ENCODE peak calls at places on chromosomes 6 and 20, in five cellular contexts. L is H1; X is colonic mucosa; S is bronchial epithelial cell; A is CD8-positive, alpha-beta T cell. R is an unnamed sample.

GRCh38 chr6:36904096-36904495 is 18.3 kb downstream of the C6orf89 start:
- DNase-seq in S (no peak), L (no peak), X (no peak), A (no peak), R (no peak)

GRCh38 chr20:40506567-40506966 is 182.5 kb downstream of the MAFB start:
- DNase-seq in X (peak), S (peak), A (no peak), L (no peak), R (peak)

GRCh38 chr6:44227138-44227770 is 3.9 kb downstream of the SLC29A1 start:
- DNase-seq in L (no peak), S (no peak), A (no peak), X (no peak), R (no peak)

GRCh38 chr6:24574809-24575208 is 71.2 kb downstream of the KIAA0319 start:
- DNase-seq in X (no peak), L (no peak), S (peak), A (no peak), R (no peak)

GRCh38 chr20:61929971-61930666 is 135.6 kb downstream of the TAF4 start:
- DNase-seq in S (no peak), X (no peak), A (no peak), L (no peak), R (no peak)

GRCh38 chr6:22727709-22728108 is 158.3 kb downstream of the HDGFL1 start:
- DNase-seq in S (no peak), L (no peak), X (no peak), A (no peak), R (no peak)

GRCh38 chr20:47664068-47664437 is 121.2 kb downstream of the SULF2 start:
- DNase-seq in X (no peak), S (no peak), L (no peak), A (no peak), R (no peak)

GRCh38 chr6:138499303-138499991 is at the start of gene NHSL1:
- DNase-seq in X (peak), L (no peak), S (peak), A (no peak), R (no peak)

GRCh38 chr6:148868314-148868713 is 121.5 kb downstream of the UST start:
- DNase-seq in A (no peak), X (no peak), S (no peak), L (no peak), R (no peak)

GRCh38 chr6:151387581-151387980 is 3.8 kb downstream of the ZBTB2 start:
- DNase-seq in X (no peak), S (peak), L (no peak), A (no peak), R (no peak)

GRCh38 chr6:72580281-72580940 is 41.5 kb upstream of the KCNQ5 start:
- DNase-seq in X (no peak), S (peak), L (peak), A (no peak), R (no peak)

GRCh38 chr20:14449323-14449722 is 111.9 kb upstream of the FLRT3 start:
- DNase-seq in A (no peak), X (no peak), L (no peak), S (peak), R (no peak)

GRCh38 chr6:34934516-34934915 is 45.5 kb downstream of the ANKS1A start:
- DNase-seq in S (peak), A (no peak), L (no peak), X (no peak), R (peak)

GRCh38 chr6:5781966-5782556 is 224.7 kb downstream of the NRN1 start:
- DNase-seq in L (no peak), A (no peak), X (no peak), S (no peak), R (no peak)

GRCh38 chr20:56430957-56431356 is 18.9 kb downstream of the CASS4 start:
- DNase-seq in X (no peak), S (no peak), A (no peak), L (no peak), R (no peak)

DNA sequence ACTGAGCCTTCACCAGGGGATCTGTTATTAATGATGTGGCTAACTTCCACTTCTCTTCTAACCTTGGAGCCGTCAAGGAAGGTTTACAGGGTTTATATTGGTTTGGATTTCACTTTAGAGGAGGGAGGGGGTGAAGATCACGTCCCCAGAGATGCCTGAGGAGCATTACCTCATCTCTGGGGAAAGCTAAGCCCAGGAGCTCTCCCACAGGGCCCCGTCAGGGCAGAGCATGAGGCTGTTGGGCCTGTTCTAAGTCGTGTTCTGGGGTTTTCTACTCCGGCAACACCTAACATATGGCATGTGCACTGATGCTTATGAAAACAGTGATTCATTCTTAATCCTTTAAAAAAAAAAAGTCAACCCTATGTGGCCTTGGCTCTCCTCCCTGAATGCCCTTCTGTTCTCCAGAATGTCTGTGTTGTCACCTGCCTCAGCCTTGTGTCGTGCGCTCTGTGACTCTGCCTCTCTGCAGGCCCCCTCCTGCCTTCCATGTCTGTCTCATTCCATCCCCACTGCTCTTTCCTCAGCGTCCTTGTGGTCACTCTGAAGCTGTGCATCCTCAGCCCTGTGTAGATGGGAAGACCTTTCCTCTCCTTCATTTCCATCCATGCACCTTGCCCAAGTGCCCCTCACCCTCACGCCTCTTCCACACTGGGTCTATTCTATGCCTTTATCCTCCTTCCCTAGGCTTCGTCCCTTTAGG is 97.4 kb upstream of the JARID2 start:
- DNase-seq in X (no peak), L (no peak), S (peak), A (no peak), R (no peak)
- TF ChIP-seq CTCF in X (no peak), L (peak), S (no peak), A (no peak), R (no peak)

DNA sequence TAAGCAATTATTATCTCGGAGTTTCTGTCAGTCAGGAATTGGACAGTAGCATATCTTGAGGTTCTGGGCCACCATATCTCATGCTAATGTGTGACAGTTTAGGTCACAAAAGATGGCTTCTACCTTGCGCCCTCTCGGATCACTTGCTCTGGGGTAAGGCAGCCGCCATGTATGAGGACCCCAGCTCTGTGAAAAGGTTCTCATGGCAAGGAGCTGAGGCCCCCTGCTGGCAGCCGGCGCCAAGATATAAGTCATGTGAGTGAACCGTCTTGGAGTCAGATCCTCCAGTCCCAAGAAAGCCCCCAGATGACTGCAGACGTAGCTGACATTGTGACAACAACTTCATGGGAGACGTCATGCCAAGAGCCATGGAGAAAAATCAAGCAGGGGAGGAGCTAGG is 670.8 kb downstream of the KIF16B start:
- DNase-seq in L (peak), X (no peak), S (no peak), A (no peak), R (no peak)
- TF ChIP-seq CTCF in L (peak), X (no peak), S (no peak), A (no peak), R (no peak)

DNA sequence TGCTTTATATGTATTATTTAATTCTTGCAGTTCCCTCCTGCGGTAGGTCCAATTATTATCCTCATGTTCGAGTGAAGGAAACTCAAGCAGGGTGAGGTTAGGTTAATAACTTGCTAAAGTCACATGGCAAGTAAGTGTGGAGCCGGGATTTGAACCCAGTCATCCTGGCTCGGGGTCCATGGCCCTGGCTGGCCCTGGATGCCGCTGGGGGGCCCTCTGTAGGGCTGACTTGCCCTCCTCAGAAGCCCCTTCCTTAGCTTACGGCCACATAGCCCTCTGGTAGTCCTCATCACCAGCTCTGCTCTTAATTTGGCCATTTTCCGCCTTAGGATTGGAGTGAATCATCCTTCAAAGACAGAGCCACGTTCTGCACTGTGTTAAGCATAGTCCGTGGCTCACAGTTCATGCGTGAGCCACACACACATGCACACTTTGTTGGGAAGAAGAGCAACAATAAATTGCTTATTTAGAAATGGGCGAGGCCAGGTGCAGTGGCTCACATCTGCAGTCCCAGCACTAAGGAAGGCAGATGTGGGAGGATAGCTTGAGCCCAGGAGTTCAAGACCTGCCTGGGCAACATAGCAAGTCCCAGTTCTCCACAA is 131.2 kb downstream of the ZDHHC14 start:
- DNase-seq in S (no peak), L (no peak), A (no peak), X (no peak), R (no peak)
- TF ChIP-seq CTCF in S (no peak), L (no peak), A (no peak), X (no peak), R (no peak)

DNA sequence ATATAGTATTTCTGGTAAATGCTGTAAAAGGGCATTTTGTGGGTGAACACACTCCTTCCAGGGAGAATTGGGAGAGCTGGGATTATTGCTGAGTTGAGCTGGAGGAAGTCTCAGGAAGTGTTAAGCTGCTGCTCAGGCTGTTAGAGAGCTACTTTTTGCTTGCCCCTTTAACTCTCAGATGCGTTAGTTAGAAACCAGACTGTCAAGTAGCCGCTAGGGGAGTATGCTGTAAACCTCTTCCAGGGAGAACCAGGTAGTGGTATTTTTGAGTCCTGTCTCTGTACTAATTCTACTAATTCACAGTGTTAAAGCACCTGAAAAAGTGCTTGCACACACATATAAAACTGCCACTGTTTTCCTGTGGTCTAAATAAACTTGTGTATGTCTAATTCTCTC is 6.6 kb upstream of the GFRAL start:
- DNase-seq in X (no peak), S (no peak), A (no peak), L (no peak), R (no peak)
- TF ChIP-seq CTCF in X (no peak), S (no peak), A (no peak), L (no peak), R (no peak)

GRCh38 chr6:166485651-166486535 is 100.6 kb downstream of the RAMACL start:
- DNase-seq in A (no peak), S (no peak), X (no peak), L (no peak), R (no peak)

GRCh38 chr6:166483556-166484250 is 101.0 kb upstream of the MPC1 start:
- DNase-seq in A (no peak), S (no peak), L (no peak), X (no peak), R (no peak)

GRCh38 chr6:166486536-166486880 is 100.0 kb downstream of the RAMACL start:
- DNase-seq in A (no peak), L (no peak), X (no peak), S (no peak), R (no peak)

GRCh38 chr6:166484863-166485262 is 101.6 kb downstream of the RAMACL start:
- DNase-seq in A (no peak), S (no peak), X (no peak), L (no peak), R (no peak)

DNA sequence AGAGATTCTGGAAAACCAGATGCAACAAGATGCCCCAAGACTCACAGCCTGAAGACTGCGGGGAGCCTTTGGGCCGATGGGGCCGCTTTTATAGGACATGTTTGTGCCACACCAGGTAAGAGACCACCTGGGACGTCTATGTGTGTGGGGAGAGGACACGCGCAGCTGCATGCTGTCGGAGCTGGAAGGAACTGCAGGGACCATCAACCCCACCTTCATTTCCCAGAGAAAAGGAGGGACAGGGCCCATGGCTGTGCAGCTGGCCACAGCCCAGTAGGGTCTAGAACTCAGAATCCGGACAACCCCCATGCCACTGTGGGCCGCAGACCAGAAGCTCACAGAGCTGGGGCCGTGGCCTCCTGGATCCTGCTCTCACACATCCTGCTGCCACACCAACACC is 100.3 kb upstream of the MPC1 start:
- DNase-seq in A (no peak), L (no peak), X (no peak), S (no peak), R (no peak)
- TF ChIP-seq CTCF in A (no peak), L (no peak), X (no peak), S (no peak), R (no peak)

DNA sequence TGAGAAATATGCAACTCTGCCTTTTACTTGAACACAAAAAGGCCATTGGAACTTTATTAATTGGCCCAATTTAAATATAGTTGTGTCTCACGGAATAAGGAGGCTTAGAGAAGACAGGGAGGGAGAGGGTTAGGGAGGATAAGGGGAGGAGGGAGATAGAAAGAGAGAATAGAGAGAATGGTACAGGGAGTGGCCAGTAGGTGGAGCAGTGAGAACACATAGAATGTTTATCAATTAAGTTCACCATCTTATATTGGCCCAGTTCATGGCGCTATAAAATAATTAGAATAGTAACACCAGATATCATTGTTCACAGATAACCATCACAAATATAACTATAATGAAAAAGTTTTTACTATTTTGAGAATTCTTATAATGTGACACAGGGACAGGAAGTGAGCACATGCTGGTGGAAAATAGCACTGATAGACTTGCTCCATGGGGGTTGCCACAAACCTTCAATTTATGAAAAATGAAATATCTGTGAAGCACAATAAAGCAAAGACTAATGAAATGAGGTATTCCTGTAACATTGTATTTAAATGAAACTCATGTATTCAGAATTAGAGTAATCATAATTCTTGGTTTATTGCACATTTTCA is 374.1 kb upstream of the MANEA start:
- DNase-seq in L (peak), S (peak), X (no peak), A (no peak), R (no peak)
- TF ChIP-seq CTCF in L (peak), S (peak), X (peak), A (peak), R (no peak)

GRCh38 chr6:118288355-118289124 is 259.6 kb upstream of the PLN start:
- DNase-seq in X (no peak), S (peak), A (no peak), L (no peak), R (no peak)
- TF ChIP-seq CTCF in X (no peak), S (no peak), A (no peak), L (no peak), R (no peak)

GRCh38 chr20:44093249-44093582 is 93.8 kb downstream of the JPH2 start:
- DNase-seq in X (no peak), S (no peak), L (no peak), A (no peak), R (no peak)

GRCh38 chr20:44089987-44090674 is 96.9 kb downstream of the JPH2 start:
- DNase-seq in A (no peak), X (peak), S (peak), L (no peak), R (no peak)

GRCh38 chr20:44091026-44091425 is 96.0 kb downstream of the JPH2 start:
- DNase-seq in S (no peak), A (no peak), L (no peak), X (no peak), R (no peak)

GRCh38 chr20:44095831-44096230 is 91.2 kb downstream of the JPH2 start:
- DNase-seq in X (no peak), S (no peak), L (no peak), A (no peak), R (no peak)

DNA sequence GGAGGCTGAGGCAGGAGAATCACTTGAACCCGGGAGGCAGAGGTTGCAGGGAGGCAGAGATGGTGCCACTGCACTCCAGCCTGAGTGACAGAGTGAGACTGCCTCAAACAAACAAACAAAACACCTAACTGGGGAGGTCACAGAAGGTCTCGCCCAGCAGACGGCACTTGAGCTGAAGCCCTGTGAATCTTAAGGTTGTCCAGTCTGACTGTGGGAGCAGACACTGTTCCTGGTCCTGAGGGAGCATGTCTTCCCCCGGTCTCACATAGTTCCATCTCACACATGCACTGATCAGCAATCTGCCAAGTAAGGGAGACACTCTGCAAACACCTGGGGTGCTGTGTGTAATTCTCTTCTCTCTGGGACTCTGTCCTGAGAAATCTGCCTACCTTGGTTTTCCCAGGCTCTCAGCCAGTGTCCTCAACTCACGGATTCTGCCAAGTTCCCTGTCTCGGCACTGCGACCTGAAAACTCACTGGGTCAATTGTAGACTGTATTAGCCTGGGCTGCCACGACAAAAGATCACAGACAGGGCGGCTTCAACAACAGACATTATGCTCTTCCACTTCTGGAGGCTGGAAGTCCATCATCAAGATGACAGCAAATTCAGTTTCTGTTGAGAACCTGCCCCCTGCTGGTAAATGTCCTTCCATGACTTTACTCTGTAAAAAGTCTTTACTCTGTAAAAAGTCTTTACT is 94.3 kb downstream of the JPH2 start:
- DNase-seq in X (peak), A (no peak), S (peak), L (no peak), R (no peak)
- TF ChIP-seq CTCF in X (peak), A (peak), S (peak), L (peak), R (no peak)

DNA sequence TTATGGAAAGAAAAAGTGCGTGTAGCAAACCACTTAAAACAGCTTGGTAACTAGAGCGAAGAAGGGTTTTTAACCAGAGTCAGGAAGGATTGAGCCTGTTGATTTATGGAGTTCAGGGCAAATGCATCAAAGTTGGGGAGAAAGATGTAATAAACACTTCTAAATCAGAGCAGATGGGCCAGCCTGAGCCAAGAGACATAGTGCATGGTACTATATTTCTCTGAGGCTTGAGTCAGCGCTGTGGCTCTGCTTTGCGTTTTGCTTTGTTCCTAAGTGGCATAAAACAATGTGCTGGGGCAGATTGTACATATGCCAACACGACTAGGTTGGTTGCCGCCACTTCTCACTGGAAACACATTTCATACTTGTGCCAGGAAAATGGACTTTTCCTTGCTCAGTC is 111.3 kb downstream of the BCKDHB start:
- DNase-seq in S (no peak), X (no peak), L (no peak), A (no peak), R (no peak)
- TF ChIP-seq CTCF in S (no peak), X (no peak), L (no peak), A (no peak), R (no peak)